ENCODE peak calls at places on chromosome 4, in four cellular contexts. P, U, I and R are unnamed samples. For H3K36me3 and H3K27me3, the result is how much of the 10 kb centered on the place peaks cover.

GRCh38 chr4:185764880-185765279 is 47.1 kb downstream of the SORBS2 start:
- DNase-seq in P (no peak), I (no peak), U (peak), R (no peak)

GRCh38 chr4:184265566-184266351 is 48.1 kb upstream of the ENPP6 start:
- DNase-seq in P (no peak), I (peak), U (peak), R (no peak)

GRCh38 chr4:36446275-36446674 is 164.9 kb downstream of the DTHD1 start:
- DNase-seq in I (no peak), P (no peak), U (no peak), R (no peak)

GRCh38 chr4:78560296-78560963 is 8.9 kb downstream of the ANXA3 start:
- DNase-seq in P (no peak), U (peak), I (peak), R (peak)

GRCh38 chr4:102356562-102357202 is 11.4 kb upstream of the SLC39A8 start:
- DNase-seq in P (no peak), I (no peak), U (no peak), R (no peak)

GRCh38 chr4:165207431-165208321 is at the start of gene KLHL2:
- DNase-seq in U (peak), P (peak), I (peak), R (no peak)

GRCh38 chr4:23060776-23061175 is 368.0 kb downstream of the GBA3 start:
- DNase-seq in U (no peak), I (no peak), P (no peak), R (no peak)

GRCh38 chr4:111562811-111563210 is 582.4 kb upstream of the FAM241A start:
- DNase-seq in P (no peak), U (peak), I (no peak), R (peak)

GRCh38 chr4:98448923-98449322 is 187.7 kb downstream of the RAP1GDS1 start:
- DNase-seq in I (no peak), P (no peak), U (no peak), R (no peak)

GRCh38 chr4:13164783-13165371 is 319.3 kb downstream of the RAB28 start:
- DNase-seq in U (no peak), P (no peak), I (no peak), R (no peak)

GRCh38 chr4:177356191-177356590 is 46.5 kb downstream of the NEIL3 start:
- DNase-seq in I (no peak), P (no peak), U (peak), R (no peak)

GRCh38 chr4:54099287-54099958 is 540 bp upstream of the GSX2 start:
- DNase-seq in I (peak), P (no peak), U (no peak), R (no peak)

GRCh38 chr4:84750260-84750955 is 167.5 kb downstream of the CDS1 start:
- DNase-seq in P (no peak), I (peak), U (peak), R (no peak)

GRCh38 chr4:21948347-21949072 is at the start of gene KCNIP4:
- DNase-seq in P (peak), U (no peak), I (peak), R (no peak)

GRCh38 chr4:2785613-2786012 is 7.3 kb upstream of the SH3BP2 start:
- DNase-seq in P (no peak), I (no peak), U (no peak), R (no peak)

GRCh38 chr4:169283114-169283509 is 12.4 kb upstream of the SH3RF1 start:
- DNase-seq in P (no peak), U (peak), I (no peak), R (peak)

GRCh38 chr4:110197421-110198398 is 705 bp downstream of the ELOVL6 start:
- DNase-seq in P (peak), U (peak), I (peak), R (no peak)

GRCh38 chr4:76341063-76341462 is 34.5 kb downstream of the STBD1 start:
- DNase-seq in P (no peak), U (peak), I (no peak), R (peak)

GRCh38 chr4:157459789-157460188 is 239.3 kb downstream of the GRIA2 start:
- DNase-seq in U (no peak), P (no peak), I (no peak), R (no peak)

GRCh38 chr4:23337292-23337691 is 552.6 kb downstream of the PPARGC1A start:
- DNase-seq in U (no peak), P (no peak), I (peak), R (no peak)

GRCh38 chr4:159188646-159189045 is 85.8 kb downstream of the RAPGEF2 start:
- DNase-seq in U (no peak), I (no peak), P (no peak), R (no peak)

GRCh38 chr4:106247600-106247999 is 68.4 kb downstream of the TBCK start:
- DNase-seq in P (no peak), U (peak), I (no peak), R (no peak)

GRCh38 chr4:184408711-184409081 is 65.7 kb downstream of the IRF2 start:
- DNase-seq in U (no peak), P (no peak), I (no peak), R (no peak)

GRCh38 chr4:152673489-152673888 is 6.3 kb downstream of the TMEM154 start:
- DNase-seq in I (no peak), U (no peak), P (no peak), R (no peak)

GRCh38 chr4:146916479-146917076 is 29.1 kb downstream of the TTC29 start:
- DNase-seq in P (no peak), I (peak), U (peak), R (peak)

GRCh38 chr4:26671111-26671510 is 87.2 kb downstream of the TBC1D19 start:
- DNase-seq in U (no peak), I (no peak), P (no peak), R (no peak)

GRCh38 chr4:88108747-88109122 is 49.7 kb downstream of the ABCG2 start:
- DNase-seq in P (no peak), U (peak), I (no peak), R (no peak)

GRCh38 chr4:186201535-186202230 is 10.3 kb downstream of the CYP4V2 start:
- DNase-seq in U (peak), I (peak), P (peak), R (no peak)

GRCh38 chr4:41200486-41201017 is 13.8 kb downstream of the APBB2 start:
- DNase-seq in P (no peak), U (no peak), I (no peak), R (no peak)

GRCh38 chr4:101136373-101137370 is 210.7 kb downstream of the PPP3CA start:
- DNase-seq in P (no peak), I (no peak), U (no peak), R (no peak)

GRCh38 chr4:104743141-104743748 is 248.6 kb upstream of the CXXC4 start:
- DNase-seq in I (no peak), U (no peak), P (no peak), R (no peak)

GRCh38 chr4:120198411-120198810 is 131.8 kb upstream of the MAD2L1 start:
- DNase-seq in P (no peak), U (no peak), I (no peak), R (no peak)

GRCh38 chr4:76977731-76978350 is 28.3 kb downstream of the SEPTIN11 start:
- DNase-seq in I (no peak), U (peak), P (no peak), R (no peak)

GRCh38 chr4:48681856-48682255 is 98.2 kb downstream of the FRYL start:
- DNase-seq in U (peak), I (peak), P (no peak), R (no peak)

GRCh38 chr4:86358176-86358701 is 1.6 kb downstream of the MAPK10 start:
- DNase-seq in P (no peak), I (peak), U (peak), R (no peak)

GRCh38 chr4:17599826-17600225 is 14.6 kb upstream of the MED28 start:
- DNase-seq in I (no peak), U (no peak), P (no peak), R (no peak)

GRCh38 chr4:88275516-88275915 is 8.8 kb downstream of the PPM1K start:
- DNase-seq in U (peak), I (no peak), P (no peak), R (no peak)

GRCh38 chr4:101019941-101020401 is 327.4 kb downstream of the PPP3CA start:
- DNase-seq in U (peak), I (peak), P (no peak), R (peak)

DNA sequence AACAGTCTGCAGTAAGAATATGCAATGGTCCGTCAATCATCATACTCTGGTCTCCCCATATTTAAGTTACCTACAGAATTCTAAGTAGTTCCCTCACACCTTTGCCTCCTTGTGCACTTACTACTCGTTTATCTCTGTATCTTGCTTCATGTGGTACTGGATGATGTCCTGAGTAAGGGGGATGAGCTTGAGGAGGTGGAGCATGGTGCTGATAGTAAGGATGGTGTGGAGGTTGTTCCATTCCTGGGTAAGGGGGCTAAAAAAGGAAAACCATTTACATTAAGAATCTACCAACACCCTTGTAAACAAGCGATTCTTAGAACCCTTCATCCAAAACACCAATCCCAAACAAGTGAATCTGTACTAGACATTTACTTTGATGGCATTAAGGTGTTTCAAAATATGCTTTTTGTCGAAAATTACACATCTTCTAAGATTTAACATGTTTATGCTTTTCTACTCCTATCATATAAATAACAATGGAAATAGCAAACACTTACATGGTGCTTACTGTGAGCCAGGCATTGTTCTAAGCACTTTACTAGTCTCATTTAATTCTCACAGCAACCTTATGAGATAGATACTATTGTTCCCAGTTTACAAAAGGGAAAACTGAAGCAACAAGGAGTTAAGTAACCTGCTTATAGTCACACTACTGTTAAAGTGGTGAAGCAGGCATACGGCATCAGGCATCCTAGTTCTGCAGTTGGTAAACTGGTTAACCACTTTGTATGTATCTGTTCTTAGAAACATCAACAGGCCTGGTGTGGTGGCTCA is 33.5 kb downstream of the YTHDC1 start:
- DNase-seq in P (no peak), U (no peak), I (peak), R (no peak)
- H3K36me3 ChIP-seq in P (half or more), U (under half), I (under half), R (under half)

DNA sequence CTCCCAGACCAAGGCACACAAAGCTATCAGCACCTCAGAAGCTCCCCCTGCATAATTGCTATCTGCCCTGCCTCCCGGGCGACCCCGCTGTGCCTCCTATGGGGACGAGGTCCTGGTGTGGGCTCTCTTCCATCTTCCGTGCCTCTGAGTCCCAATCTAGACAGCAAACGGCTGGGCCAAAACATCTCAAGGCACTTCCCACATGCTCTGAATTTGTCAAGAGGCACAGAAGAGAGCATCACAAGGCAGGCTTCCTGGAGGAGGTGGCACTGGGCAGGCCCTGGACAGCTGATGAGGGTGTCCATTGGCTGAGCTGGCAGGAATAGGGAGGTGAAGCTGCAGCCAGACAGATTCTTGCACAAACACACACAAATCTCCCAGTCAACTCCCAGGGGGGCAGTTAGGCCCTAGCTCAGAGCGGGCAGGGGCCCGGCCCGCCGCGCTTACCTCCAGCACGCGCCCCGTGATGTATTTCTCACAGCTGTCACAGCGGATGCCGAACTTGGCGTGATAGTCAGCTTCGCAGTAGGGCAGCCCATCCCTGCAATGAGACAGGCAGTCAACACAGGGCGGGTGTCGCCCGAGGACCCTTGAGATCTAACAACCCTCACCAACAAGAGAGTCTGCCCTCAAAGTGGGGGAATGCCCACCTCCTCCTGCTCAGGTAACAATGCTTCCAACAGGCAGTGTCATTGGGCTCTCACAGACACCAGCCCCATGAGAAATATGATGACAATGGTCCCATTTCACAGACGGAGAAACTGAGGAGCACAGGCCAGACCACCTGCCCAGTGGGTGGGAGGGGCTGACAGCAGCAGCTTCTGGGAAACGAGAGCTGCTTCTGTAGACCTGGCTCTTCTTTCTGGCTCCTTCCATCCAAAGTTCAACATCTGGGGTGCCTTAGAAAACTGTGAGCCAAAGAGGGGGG is 81.2 kb downstream of the ABLIM2 start:
- DNase-seq in P (no peak), U (no peak), I (no peak), R (no peak)
- H3K27me3 ChIP-seq in P (under half), U (half or more), I (under half), R (under half)

DNA sequence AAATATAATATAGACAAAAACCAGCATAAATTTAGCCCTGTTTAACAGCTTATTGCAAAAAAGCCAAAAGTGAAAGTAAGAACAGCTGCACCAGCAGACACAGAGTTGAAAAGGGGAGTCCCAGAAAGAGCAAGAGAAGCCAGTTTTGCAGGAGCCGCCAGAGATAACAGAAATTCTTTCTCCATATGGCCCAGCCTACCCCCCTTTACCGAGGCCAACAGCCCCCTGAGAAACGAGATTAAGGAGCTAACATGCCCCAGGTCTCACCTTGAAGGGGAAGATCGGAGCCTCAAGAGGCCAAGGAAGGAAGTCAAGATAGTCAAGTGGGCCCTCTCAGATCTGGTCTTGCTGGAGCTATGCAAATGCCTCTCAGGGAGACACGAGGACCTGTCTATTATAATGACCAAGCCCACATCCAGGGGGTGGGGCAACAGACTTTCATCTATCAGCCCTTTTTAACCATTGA is 4.8 kb downstream of the ACOX3 start:
- DNase-seq in P (no peak), U (peak), I (peak), R (no peak)
- H3K4me3 ChIP-seq in P (peak), U (peak), I (no peak), R (no peak)

GRCh38 chr4:118736867-118737266 is 51.7 kb downstream of the METTL14 start:
- DNase-seq in U (no peak), I (no peak), P (no peak), R (no peak)

GRCh38 chr4:118732591-118733330 is 47.6 kb downstream of the METTL14 start:
- DNase-seq in U (peak), I (no peak), P (no peak), R (no peak)

GRCh38 chr4:118730683-118731082 is 45.5 kb downstream of the METTL14 start:
- DNase-seq in I (no peak), U (peak), P (no peak), R (no peak)

GRCh38 chr4:118738090-118738489 is 52.9 kb downstream of the METTL14 start:
- DNase-seq in U (no peak), I (no peak), P (no peak), R (no peak)

GRCh38 chr4:118734491-118735205 is 49.5 kb downstream of the METTL14 start:
- DNase-seq in U (no peak), I (no peak), P (no peak), R (no peak)
- H3K36me3 ChIP-seq in U (under half), I (under half), P (half or more), R (under half)

DNA sequence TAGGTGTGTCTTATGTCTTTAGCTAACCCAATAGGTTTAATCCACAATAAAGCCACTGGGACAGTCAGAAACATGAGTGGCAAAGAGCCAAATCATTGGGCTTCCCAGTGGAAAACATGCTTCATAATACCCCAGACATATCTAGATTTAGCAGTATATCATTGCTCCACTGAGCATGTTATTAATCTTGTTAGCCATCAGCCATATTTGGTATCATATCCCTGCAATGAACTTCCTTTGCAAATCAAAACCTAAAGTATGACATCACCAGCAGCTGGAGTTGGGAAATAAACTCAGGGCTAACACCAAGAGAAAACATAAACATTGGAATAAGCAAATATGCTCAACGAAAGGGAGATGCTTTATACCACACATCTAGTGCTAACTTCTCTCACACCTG is 280.8 kb upstream of the NOCT start:
- DNase-seq in I (no peak), U (peak), P (no peak), R (peak)
- H3K27me3 ChIP-seq in I (under half), U (under half), P (under half), R (under half)